ENCODE peak calls at places on chromosome 13, in nine cellular contexts. One of them, this sample, is unnamed.

GRCh38 chr13:99690426-99691189 is 189.3 kb downstream of the TM9SF2 start:
- DNase-seq in right lobe of liver: no peak
- DNase-seq in lower leg skin: no peak
- DNase-seq in heart left ventricle: no peak
- DNase-seq in A549: no peak
- DNase-seq in Peyer's patch: no peak
- DNase-seq in GM12891: no peak
- DNase-seq in body of pancreas: no peak
- DNase-seq in HCT116: no peak
- DNase-seq in this sample: no peak

GRCh38 chr13:106381083-106381482 is 154.4 kb downstream of the EFNB2 start:
- DNase-seq in right lobe of liver: no peak
- DNase-seq in lower leg skin: no peak
- DNase-seq in heart left ventricle: no peak
- DNase-seq in A549: no peak
- DNase-seq in Peyer's patch: no peak
- DNase-seq in GM12891: no peak
- DNase-seq in body of pancreas: no peak
- DNase-seq in HCT116: no peak
- DNase-seq in this sample: no peak

GRCh38 chr13:30332516-30333165 is 25.3 kb upstream of the KATNAL1 start:
- DNase-seq in right lobe of liver: no peak
- DNase-seq in lower leg skin: no peak
- DNase-seq in heart left ventricle: no peak
- DNase-seq in A549: no peak
- DNase-seq in Peyer's patch: no peak
- DNase-seq in GM12891: no peak
- DNase-seq in body of pancreas: no peak
- DNase-seq in HCT116: no peak
- DNase-seq in this sample: no peak

GRCh38 chr13:80363890-80364503 is 23.1 kb upstream of the SPRY2 start:
- DNase-seq in right lobe of liver: no peak
- DNase-seq in lower leg skin: no peak
- DNase-seq in heart left ventricle: no peak
- DNase-seq in A549: no peak
- DNase-seq in Peyer's patch: no peak
- DNase-seq in GM12891: no peak
- DNase-seq in body of pancreas: no peak
- DNase-seq in HCT116: no peak
- DNase-seq in this sample: peak

GRCh38 chr13:42028113-42028799 is 20.2 kb upstream of the DGKH start:
- DNase-seq in right lobe of liver: peak
- DNase-seq in lower leg skin: no peak
- DNase-seq in heart left ventricle: no peak
- DNase-seq in A549: peak
- DNase-seq in Peyer's patch: peak
- DNase-seq in GM12891: no peak
- DNase-seq in body of pancreas: no peak
- DNase-seq in HCT116: no peak
- DNase-seq in this sample: no peak

GRCh38 chr13:37602743-37603381 is 4.3 kb upstream of the POSTN start:
- DNase-seq in right lobe of liver: no peak
- DNase-seq in lower leg skin: no peak
- DNase-seq in heart left ventricle: no peak
- DNase-seq in A549: no peak
- DNase-seq in Peyer's patch: no peak
- DNase-seq in GM12891: peak
- DNase-seq in body of pancreas: no peak
- DNase-seq in HCT116: no peak
- DNase-seq in this sample: no peak

GRCh38 chr13:72246396-72246795 is 379.4 kb upstream of the DACH1 start:
- DNase-seq in right lobe of liver: no peak
- DNase-seq in lower leg skin: no peak
- DNase-seq in heart left ventricle: no peak
- DNase-seq in A549: no peak
- DNase-seq in Peyer's patch: no peak
- DNase-seq in GM12891: no peak
- DNase-seq in body of pancreas: no peak
- DNase-seq in HCT116: no peak
- DNase-seq in this sample: no peak

GRCh38 chr13:47279956-47280355 is 383.1 kb upstream of the HTR2A start:
- DNase-seq in right lobe of liver: no peak
- DNase-seq in lower leg skin: no peak
- DNase-seq in heart left ventricle: no peak
- DNase-seq in A549: no peak
- DNase-seq in Peyer's patch: no peak
- DNase-seq in GM12891: no peak
- DNase-seq in body of pancreas: no peak
- DNase-seq in HCT116: no peak
- DNase-seq in this sample: no peak

GRCh38 chr13:38819053-38819452 is 132.2 kb downstream of the FREM2 start:
- DNase-seq in right lobe of liver: no peak
- DNase-seq in lower leg skin: no peak
- DNase-seq in heart left ventricle: no peak
- DNase-seq in A549: no peak
- DNase-seq in Peyer's patch: no peak
- DNase-seq in GM12891: no peak
- DNase-seq in body of pancreas: no peak
- DNase-seq in HCT116: no peak
- DNase-seq in this sample: no peak

GRCh38 chr13:31067416-31068118 is 94.1 kb downstream of the HSPH1 start:
- DNase-seq in right lobe of liver: no peak
- DNase-seq in lower leg skin: peak
- DNase-seq in heart left ventricle: no peak
- DNase-seq in A549: peak
- DNase-seq in Peyer's patch: no peak
- DNase-seq in GM12891: no peak
- DNase-seq in body of pancreas: no peak
- DNase-seq in HCT116: no peak
- DNase-seq in this sample: peak

GRCh38 chr13:41356788-41357187 is 45.7 kb downstream of the NAA16 start:
- DNase-seq in right lobe of liver: no peak
- DNase-seq in lower leg skin: no peak
- DNase-seq in heart left ventricle: no peak
- DNase-seq in A549: no peak
- DNase-seq in Peyer's patch: no peak
- DNase-seq in GM12891: no peak
- DNase-seq in body of pancreas: no peak
- DNase-seq in HCT116: no peak
- DNase-seq in this sample: no peak

GRCh38 chr13:41520016-41520698 is 62.8 kb downstream of the RGCC start:
- DNase-seq in right lobe of liver: no peak
- DNase-seq in lower leg skin: peak
- DNase-seq in heart left ventricle: no peak
- DNase-seq in A549: no peak
- DNase-seq in Peyer's patch: peak
- DNase-seq in GM12891: no peak
- DNase-seq in body of pancreas: no peak
- DNase-seq in HCT116: no peak
- DNase-seq in this sample: no peak

DNA sequence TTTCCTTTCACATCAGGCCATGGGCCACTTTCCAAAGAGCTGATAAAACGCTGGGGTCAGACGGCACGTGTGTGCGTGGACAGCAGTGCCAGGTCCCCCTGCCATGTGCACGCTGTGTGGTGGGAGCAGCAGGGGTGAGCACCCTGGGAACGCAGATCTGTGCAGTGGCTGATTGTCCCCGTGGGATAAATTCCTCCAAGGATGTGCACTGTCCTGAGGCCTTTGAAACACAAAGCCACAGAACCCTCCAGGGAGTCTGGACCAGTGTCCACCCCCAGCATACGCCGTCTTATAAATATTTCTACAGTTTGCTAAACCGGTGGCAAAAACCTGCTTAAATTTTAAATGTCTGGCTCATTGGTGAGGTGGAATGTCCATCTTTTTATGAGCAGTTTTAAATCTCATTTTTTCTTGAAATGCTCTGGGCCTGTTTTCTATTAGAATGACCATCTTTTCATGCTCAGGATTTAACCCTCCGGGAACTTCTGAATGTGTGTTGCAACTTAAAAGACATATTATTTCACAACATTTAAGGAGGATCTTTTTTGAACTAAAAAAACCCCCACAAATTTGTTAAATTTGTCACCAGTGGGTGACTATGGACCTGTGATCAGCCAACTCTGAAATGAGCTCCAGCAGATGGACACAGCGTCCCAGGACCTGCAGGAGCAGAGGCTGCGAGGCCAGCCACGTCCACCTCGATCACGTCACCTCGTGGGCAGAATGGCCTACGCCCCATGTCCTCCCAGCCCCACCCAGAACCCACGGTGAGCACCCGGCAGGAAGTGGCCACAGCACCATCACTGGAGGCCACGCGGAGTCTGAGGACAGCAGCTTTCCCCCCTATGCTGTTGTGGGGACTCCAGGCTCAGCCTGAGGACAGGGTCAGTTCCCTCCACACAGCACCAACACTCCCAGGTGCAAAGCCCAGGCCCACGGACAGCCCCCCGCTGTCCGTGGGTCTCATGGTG is 68.6 kb downstream of the RASA3 start:
- DNase-seq in right lobe of liver: peak
- DNase-seq in lower leg skin: no peak
- DNase-seq in heart left ventricle: peak
- DNase-seq in A549: no peak
- DNase-seq in Peyer's patch: peak
- DNase-seq in GM12891: no peak
- DNase-seq in body of pancreas: peak
- DNase-seq in HCT116: no peak
- DNase-seq in this sample: peak
- TF ChIP-seq POLR2A in right lobe of liver: no peak
- TF ChIP-seq POLR2A in lower leg skin: no peak
- TF ChIP-seq POLR2A in heart left ventricle: no peak
- TF ChIP-seq POLR2A in A549: peak
- TF ChIP-seq POLR2A in Peyer's patch: no peak
- TF ChIP-seq POLR2A in GM12891: no peak
- TF ChIP-seq POLR2A in body of pancreas: no peak
- TF ChIP-seq POLR2A in HCT116: no peak
- TF ChIP-seq POLR2A in this sample: peak

GRCh38 chr13:23434431-23434830 is 929 bp upstream of the SACS start:
- DNase-seq in right lobe of liver: no peak
- DNase-seq in lower leg skin: no peak
- DNase-seq in heart left ventricle: no peak
- DNase-seq in A549: no peak
- DNase-seq in Peyer's patch: no peak
- DNase-seq in GM12891: no peak
- DNase-seq in body of pancreas: no peak
- DNase-seq in HCT116: no peak
- DNase-seq in this sample: no peak

GRCh38 chr13:23430664-23431063 is 2.8 kb downstream of the SACS start:
- DNase-seq in right lobe of liver: no peak
- DNase-seq in lower leg skin: no peak
- DNase-seq in heart left ventricle: no peak
- DNase-seq in A549: no peak
- DNase-seq in Peyer's patch: no peak
- DNase-seq in GM12891: no peak
- DNase-seq in body of pancreas: no peak
- DNase-seq in HCT116: no peak
- DNase-seq in this sample: no peak

GRCh38 chr13:23432589-23432988 is 913 bp downstream of the SACS start:
- DNase-seq in right lobe of liver: no peak
- DNase-seq in lower leg skin: no peak
- DNase-seq in heart left ventricle: no peak
- DNase-seq in A549: no peak
- DNase-seq in Peyer's patch: no peak
- DNase-seq in GM12891: no peak
- DNase-seq in body of pancreas: no peak
- DNase-seq in HCT116: no peak
- DNase-seq in this sample: no peak

GRCh38 chr13:23436680-23437079 is 3.2 kb upstream of the SACS start:
- DNase-seq in right lobe of liver: no peak
- DNase-seq in lower leg skin: no peak
- DNase-seq in heart left ventricle: no peak
- DNase-seq in A549: no peak
- DNase-seq in Peyer's patch: no peak
- DNase-seq in GM12891: no peak
- DNase-seq in body of pancreas: no peak
- DNase-seq in HCT116: no peak
- DNase-seq in this sample: no peak

GRCh38 chr13:23433171-23434153 is at the start of gene SACS:
- DNase-seq in right lobe of liver: no peak
- DNase-seq in lower leg skin: no peak
- DNase-seq in heart left ventricle: no peak
- DNase-seq in A549: peak
- DNase-seq in Peyer's patch: no peak
- DNase-seq in GM12891: no peak
- DNase-seq in body of pancreas: peak
- DNase-seq in HCT116: no peak
- DNase-seq in this sample: peak
- TF ChIP-seq POLR2A in right lobe of liver: no peak
- TF ChIP-seq POLR2A in lower leg skin: no peak
- TF ChIP-seq POLR2A in heart left ventricle: no peak
- TF ChIP-seq POLR2A in A549: peak
- TF ChIP-seq POLR2A in Peyer's patch: no peak
- TF ChIP-seq POLR2A in GM12891: no peak
- TF ChIP-seq POLR2A in body of pancreas: peak
- TF ChIP-seq POLR2A in HCT116: no peak
- TF ChIP-seq POLR2A in this sample: peak

GRCh38 chr13:19632915-19633339 is 532 bp upstream of the MPHOSPH8 start:
- DNase-seq in right lobe of liver: no peak
- DNase-seq in lower leg skin: no peak
- DNase-seq in heart left ventricle: no peak
- DNase-seq in A549: no peak
- DNase-seq in Peyer's patch: no peak
- DNase-seq in GM12891: no peak
- DNase-seq in body of pancreas: no peak
- DNase-seq in HCT116: no peak
- DNase-seq in this sample: no peak

GRCh38 chr13:19634129-19634740 is 776 bp downstream of the MPHOSPH8 start:
- DNase-seq in right lobe of liver: no peak
- DNase-seq in lower leg skin: no peak
- DNase-seq in heart left ventricle: peak
- DNase-seq in A549: no peak
- DNase-seq in Peyer's patch: peak
- DNase-seq in GM12891: no peak
- DNase-seq in body of pancreas: no peak
- DNase-seq in HCT116: no peak
- DNase-seq in this sample: no peak

GRCh38 chr13:19633340-19634128 is at the start of gene MPHOSPH8:
- DNase-seq in right lobe of liver: peak
- DNase-seq in lower leg skin: peak
- DNase-seq in heart left ventricle: peak
- DNase-seq in A549: peak
- DNase-seq in Peyer's patch: peak
- DNase-seq in GM12891: peak
- DNase-seq in body of pancreas: peak
- DNase-seq in HCT116: peak
- DNase-seq in this sample: peak
- TF ChIP-seq POLR2A in right lobe of liver: peak
- TF ChIP-seq POLR2A in lower leg skin: no peak
- TF ChIP-seq POLR2A in heart left ventricle: peak
- TF ChIP-seq POLR2A in A549: peak
- TF ChIP-seq POLR2A in Peyer's patch: peak
- TF ChIP-seq POLR2A in GM12891: no peak
- TF ChIP-seq POLR2A in body of pancreas: peak
- TF ChIP-seq POLR2A in HCT116: no peak
- TF ChIP-seq POLR2A in this sample: peak

GRCh38 chr13:60163525-60164471 is at the start of gene DIAPH3:
- DNase-seq in right lobe of liver: peak
- DNase-seq in lower leg skin: peak
- DNase-seq in heart left ventricle: peak
- DNase-seq in A549: peak
- DNase-seq in Peyer's patch: peak
- DNase-seq in GM12891: peak
- DNase-seq in body of pancreas: peak
- DNase-seq in HCT116: peak
- DNase-seq in this sample: peak
- TF ChIP-seq POLR2A in right lobe of liver: peak
- TF ChIP-seq POLR2A in lower leg skin: no peak
- TF ChIP-seq POLR2A in heart left ventricle: peak
- TF ChIP-seq POLR2A in A549: peak
- TF ChIP-seq POLR2A in Peyer's patch: peak
- TF ChIP-seq POLR2A in GM12891: peak
- TF ChIP-seq POLR2A in body of pancreas: peak
- TF ChIP-seq POLR2A in HCT116: peak
- TF ChIP-seq POLR2A in this sample: peak

GRCh38 chr13:110705826-110706569 is at the start of gene CARS2:
- DNase-seq in right lobe of liver: peak
- DNase-seq in lower leg skin: peak
- DNase-seq in heart left ventricle: peak
- DNase-seq in A549: peak
- DNase-seq in Peyer's patch: peak
- DNase-seq in GM12891: peak
- DNase-seq in body of pancreas: peak
- DNase-seq in HCT116: peak
- DNase-seq in this sample: peak
- TF ChIP-seq POLR2A in right lobe of liver: peak
- TF ChIP-seq POLR2A in lower leg skin: no peak
- TF ChIP-seq POLR2A in heart left ventricle: no peak
- TF ChIP-seq POLR2A in A549: peak
- TF ChIP-seq POLR2A in Peyer's patch: peak
- TF ChIP-seq POLR2A in GM12891: peak
- TF ChIP-seq POLR2A in body of pancreas: peak
- TF ChIP-seq POLR2A in HCT116: no peak
- TF ChIP-seq POLR2A in this sample: peak